ENCODE peak calls at places on chromosomes 11 and 22, in four cellular contexts. Q is HepG2, A is H1, T is GM12878. K is an unnamed sample. For H3K36me3, the result is how much of the 10 kb centered on the place peaks cover.

GRCh38 chr11:2303627-2304155 is 1.9 kb downstream of the TSPAN32 start:
- DNase-seq in A (no peak), Q (no peak), T (no peak), K (no peak)

GRCh38 chr11:64799925-64800632 is 2.9 kb downstream of the MAP4K2 start:
- DNase-seq in A (no peak), Q (peak), T (no peak), K (no peak)

GRCh38 chr22:42862045-42862734 is 5.1 kb upstream of the ARFGAP3 start:
- DNase-seq in Q (peak), A (no peak), T (no peak), K (no peak)

GRCh38 chr22:35477911-35478582 is 62.6 kb upstream of the RASD2 start:
- DNase-seq in A (no peak), Q (no peak), T (no peak), K (no peak)

GRCh38 chr22:30251661-30252226 is 5.2 kb upstream of the LIF start:
- DNase-seq in T (no peak), A (no peak), Q (no peak), K (no peak)

GRCh38 chr11:105910095-105910715 is 111.8 kb downstream of the MSANTD4 start:
- DNase-seq in A (no peak), T (no peak), Q (no peak), K (no peak)

GRCh38 chr11:64406221-64406946 is 47.4 kb downstream of the RPS6KA4 start:
- DNase-seq in A (no peak), Q (no peak), T (no peak), K (no peak)

GRCh38 chr22:44701824-44702478 is at the start of gene PRR5:
- DNase-seq in Q (peak), A (no peak), T (no peak), K (no peak)

GRCh38 chr11:133833101-133833898 is 12.0 kb downstream of the SPATA19 start:
- DNase-seq in A (no peak), T (no peak), Q (no peak), K (no peak)

GRCh38 chr11:128291043-128291442 is 296.3 kb downstream of the ETS1 start:
- DNase-seq in Q (no peak), T (no peak), A (no peak), K (no peak)

GRCh38 chr11:34302046-34302921 is 55.5 kb downstream of the ABTB2 start:
- DNase-seq in T (peak), A (no peak), Q (no peak), K (no peak)

GRCh38 chr11:63768232-63769043 is at the start of gene ZFTA:
- DNase-seq in Q (no peak), A (no peak), T (no peak), K (no peak)

GRCh38 chr22:50733521-50734342 is 4.3 kb upstream of the ACR start:
- DNase-seq in T (no peak), A (no peak), Q (no peak), K (no peak)

GRCh38 chr11:63767415-63768231 is 952 bp downstream of the ZFTA start:
- DNase-seq in T (no peak), A (peak), Q (peak), K (peak)

GRCh38 chr11:116843661-116844060 is 6.2 kb upstream of the APOA1 start:
- DNase-seq in A (no peak), T (no peak), Q (no peak), K (no peak)

GRCh38 chr11:105553015-105553414 is 56.9 kb upstream of the GRIA4 start:
- DNase-seq in A (no peak), T (no peak), Q (no peak), K (no peak)

GRCh38 chr11:122103366-122103765 is 12.6 kb downstream of the BLID start:
- DNase-seq in Q (no peak), A (no peak), T (no peak), K (no peak)

GRCh38 chr11:326842-327580 is 6.4 kb upstream of the IFITM3 start:
- DNase-seq in Q (peak), T (peak), A (no peak), K (no peak)

GRCh38 chr11:2932850-2933251 is 3.6 kb upstream of the PHLDA2 start:
- DNase-seq in T (no peak), A (no peak), Q (no peak), K (no peak)

GRCh38 chr11:3163241-3163981 is 1.7 kb downstream of the OSBPL5 start:
- DNase-seq in T (no peak), Q (no peak), A (no peak), K (no peak)

GRCh38 chr11:76652989-76653673 is 17.4 kb downstream of the LRRC32 start:
- DNase-seq in A (no peak), Q (no peak), T (no peak), K (no peak)

GRCh38 chr11:72237112-72237931 is 6.7 kb downstream of the PHOX2A start:
- DNase-seq in A (no peak), T (no peak), Q (no peak), K (no peak)

GRCh38 chr11:116300252-116300651 is 472.5 kb downstream of the BUD13 start:
- DNase-seq in T (no peak), Q (no peak), A (no peak), K (no peak)

GRCh38 chr11:4926607-4927006 is 2.5 kb upstream of the OR51G1 start:
- DNase-seq in T (no peak), Q (no peak), A (no peak), K (no peak)

GRCh38 chr11:133808393-133809140 is 36.7 kb downstream of the SPATA19 start:
- DNase-seq in T (no peak), A (no peak), Q (no peak), K (no peak)

GRCh38 chr11:134385774-134386565 is 26.1 kb downstream of the B3GAT1 start:
- DNase-seq in Q (no peak), T (no peak), A (no peak), K (no peak)

GRCh38 chr11:76169473-76169881 is 36.8 kb downstream of the WNT11 start:
- DNase-seq in Q (no peak), T (peak), A (no peak), K (no peak)

GRCh38 chr22:38756631-38757463 is 1.0 kb upstream of the SUN2 start:
- DNase-seq in T (no peak), A (no peak), Q (no peak), K (no peak)

GRCh38 chr11:68267881-68268240 is 3.9 kb downstream of the C11orf24 start:
- DNase-seq in A (no peak), T (no peak), Q (no peak), K (no peak)

GRCh38 chr11:26283852-26284421 is 48.0 kb upstream of the ANO3 start:
- DNase-seq in T (no peak), A (no peak), Q (no peak), K (no peak)

GRCh38 chr11:26287067-26287518 is 44.8 kb upstream of the ANO3 start:
- DNase-seq in T (no peak), Q (no peak), A (no peak), K (no peak)

GRCh38 chr11:26285593-26285992 is 46.3 kb upstream of the ANO3 start:
- DNase-seq in A (no peak), T (no peak), Q (no peak), K (no peak)

GRCh38 chr11:26286472-26287066 is 45.4 kb upstream of the ANO3 start:
- DNase-seq in A (no peak), T (no peak), Q (peak), K (no peak)
- TF ChIP-seq YY1 in A (no peak), T (no peak), Q (no peak), K (no peak)

GRCh38 chr11:12741671-12742216 is 67.5 kb downstream of the TEAD1 start:
- DNase-seq in T (no peak), A (no peak), Q (no peak), K (no peak)
- TF ChIP-seq SUZ12 in T (no peak), A (no peak), Q (no peak), K (no peak)

DNA sequence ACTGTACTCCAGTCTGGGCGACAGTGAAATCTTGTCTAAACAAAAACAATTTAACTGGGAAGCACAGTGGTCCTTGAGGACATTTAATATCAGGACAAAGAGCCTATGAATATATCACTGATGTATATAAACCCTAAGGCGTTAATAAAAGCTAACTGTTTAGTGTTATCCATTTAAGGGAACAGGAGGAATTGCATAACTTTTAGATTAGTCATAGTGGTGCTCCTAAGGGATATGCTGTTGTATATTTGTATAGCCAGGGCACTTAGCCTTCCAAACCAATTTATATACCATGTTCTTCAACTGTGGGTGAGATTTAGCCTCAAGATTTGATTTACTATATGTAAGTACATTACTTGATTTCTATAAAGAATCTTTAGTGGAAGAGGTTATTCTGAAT is 3.0 kb upstream of the CHEK1 start:
- DNase-seq in Q (no peak), T (no peak), A (no peak), K (no peak)
- H3K36me3 ChIP-seq in Q (under half), T (under half), A (under half), K (half or more)

DNA sequence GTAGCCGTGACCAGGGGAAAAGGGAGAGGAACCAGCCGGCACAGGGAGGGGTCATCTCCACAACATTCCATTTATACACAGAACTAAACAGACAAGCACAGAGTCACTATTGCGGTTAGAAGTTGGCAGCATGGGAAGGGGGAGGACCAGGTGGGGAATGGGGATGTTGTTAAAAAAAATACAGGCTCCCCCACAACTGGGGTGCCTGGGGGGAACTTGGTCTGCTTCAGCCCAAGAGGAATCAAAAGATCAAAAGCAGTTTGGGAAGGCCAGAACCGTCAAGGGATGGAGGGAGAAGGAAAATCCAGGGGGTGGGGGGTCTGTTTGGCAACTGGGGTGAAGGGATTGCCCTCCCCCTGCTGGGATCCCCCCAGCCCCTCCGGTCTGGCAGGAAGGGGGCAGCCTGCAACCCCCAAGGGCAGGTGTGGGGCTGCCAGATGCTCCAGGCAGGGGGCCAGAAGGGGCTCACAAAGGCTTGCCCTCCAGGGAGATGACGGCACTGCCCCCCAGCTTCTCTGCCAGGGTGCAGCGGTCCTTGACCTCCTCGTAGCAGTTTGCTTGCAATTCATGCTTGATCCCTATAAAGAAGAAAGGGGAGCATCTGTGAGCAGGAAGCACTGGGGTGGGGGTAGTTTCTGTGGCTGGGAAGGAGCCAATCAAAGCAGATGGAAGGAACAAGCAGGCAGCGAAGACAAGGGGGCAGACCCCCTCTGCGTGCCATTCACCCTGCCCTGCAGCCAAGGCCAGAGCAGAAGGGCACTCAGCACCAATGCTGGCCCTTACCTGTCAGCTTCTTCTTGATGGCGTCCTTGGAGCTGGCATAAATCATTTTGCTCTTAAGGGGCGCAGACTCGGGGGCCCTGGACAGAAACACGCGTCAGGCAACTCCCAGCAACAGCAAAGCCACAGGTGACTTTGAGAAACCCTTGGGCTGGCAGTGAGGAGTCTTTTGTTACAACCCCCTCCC is 2.8 kb downstream of the CFL1 start:
- DNase-seq in Q (no peak), A (no peak), T (no peak), K (no peak)
- TF ChIP-seq YY1 in Q (no peak), A (no peak), T (no peak), K (no peak)

GRCh38 chr11:8596504-8597046 is 2.5 kb upstream of the STK33 start:
- DNase-seq in A (no peak), Q (no peak), T (no peak), K (no peak)

GRCh38 chr11:8593455-8593854 is 573 bp downstream of the STK33 start:
- DNase-seq in T (no peak), A (no peak), Q (no peak), K (no peak)

GRCh38 chr11:8597182-8597581 is 3.2 kb upstream of the STK33 start:
- DNase-seq in Q (no peak), A (no peak), T (no peak), K (no peak)

GRCh38 chr11:8593935-8594909 is at the start of gene STK33:
- DNase-seq in A (peak), T (no peak), Q (peak), K (peak)
- TF ChIP-seq SUZ12 in A (no peak), T (no peak), Q (no peak), K (no peak)

DNA sequence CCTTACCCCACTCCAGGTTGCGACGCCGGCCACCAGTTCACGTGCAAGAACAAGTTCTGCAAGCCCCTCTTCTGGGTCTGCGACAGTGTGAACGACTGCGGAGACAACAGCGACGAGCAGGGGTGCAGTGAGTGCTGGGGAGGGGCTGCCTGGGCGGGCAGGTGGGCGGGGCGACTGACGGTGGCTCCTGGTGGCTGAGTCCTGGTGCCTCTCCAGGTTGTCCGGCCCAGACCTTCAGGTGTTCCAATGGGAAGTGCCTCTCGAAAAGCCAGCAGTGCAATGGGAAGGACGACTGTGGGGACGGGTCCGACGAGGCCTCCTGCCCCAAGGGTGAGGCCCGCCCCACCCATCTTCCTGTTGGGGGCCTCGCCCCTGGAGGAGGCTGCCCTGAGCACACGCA is 38.7 kb downstream of the ST14 start:
- DNase-seq in Q (no peak), T (no peak), A (no peak), K (no peak)
- H3K36me3 ChIP-seq in Q (under half), T (under half), A (under half), K (under half)

GRCh38 chr11:94768602-94769511 is 701 bp downstream of the AMOTL1 start:
- DNase-seq in T (no peak), Q (no peak), A (no peak), K (no peak)
- TF ChIP-seq YY1 in T (no peak), Q (no peak), A (no peak), K (no peak)

K was measured in NT2/D1.